ENCODE peak calls at places on chromosomes 11 and 22, in nine cellular contexts. S, Q, H, B, L, E, W, Z and D are unnamed samples.

GRCh38 chr11:27285761-27286160 is 77.3 kb downstream of the CCDC34 start:
- DNase-seq in Z (no peak), H (no peak), E (no peak), B (no peak), L (no peak), W (no peak), S (no peak), Q (no peak), D (no peak)

GRCh38 chr11:60762851-60763691 is 6.4 kb downstream of the MS4A15 start:
- DNase-seq in S (no peak), E (no peak), Q (no peak), H (no peak), L (no peak), Z (no peak), W (no peak), B (no peak), D (no peak)

GRCh38 chr11:103624708-103625623 is 411.5 kb upstream of the DDI1 start:
- DNase-seq in W (peak), E (no peak), H (peak), Q (peak), L (no peak), S (peak), B (peak), Z (peak), D (no peak)

GRCh38 chr11:69444381-69445130 is 36.9 kb upstream of the LINC01488 start:
- DNase-seq in W (peak), H (no peak), B (peak), Z (peak), S (peak), L (no peak), E (peak), Q (peak), D (no peak)

GRCh38 chr11:78045851-78046485 is 17.7 kb upstream of the THRSP start:
- DNase-seq in E (peak), L (peak), S (peak), Z (peak), B (peak), H (peak), W (no peak), Q (peak), D (peak)

GRCh38 chr11:86468169-86468568 is 93.5 kb downstream of the CCDC81 start:
- DNase-seq in Q (no peak), H (no peak), E (no peak), Z (no peak), L (no peak), B (no peak), S (no peak), W (no peak), D (no peak)

GRCh38 chr11:13680501-13681264 is 12.2 kb downstream of the FAR1 start:
- DNase-seq in S (peak), Q (no peak), E (peak), W (no peak), Z (peak), H (no peak), B (peak), L (no peak), D (no peak)

GRCh38 chr11:36451681-36452080 is 58.4 kb downstream of the TRAF6 start:
- DNase-seq in E (no peak), W (no peak), Q (no peak), L (no peak), S (no peak), H (no peak), Z (no peak), B (no peak), D (no peak)

DNA sequence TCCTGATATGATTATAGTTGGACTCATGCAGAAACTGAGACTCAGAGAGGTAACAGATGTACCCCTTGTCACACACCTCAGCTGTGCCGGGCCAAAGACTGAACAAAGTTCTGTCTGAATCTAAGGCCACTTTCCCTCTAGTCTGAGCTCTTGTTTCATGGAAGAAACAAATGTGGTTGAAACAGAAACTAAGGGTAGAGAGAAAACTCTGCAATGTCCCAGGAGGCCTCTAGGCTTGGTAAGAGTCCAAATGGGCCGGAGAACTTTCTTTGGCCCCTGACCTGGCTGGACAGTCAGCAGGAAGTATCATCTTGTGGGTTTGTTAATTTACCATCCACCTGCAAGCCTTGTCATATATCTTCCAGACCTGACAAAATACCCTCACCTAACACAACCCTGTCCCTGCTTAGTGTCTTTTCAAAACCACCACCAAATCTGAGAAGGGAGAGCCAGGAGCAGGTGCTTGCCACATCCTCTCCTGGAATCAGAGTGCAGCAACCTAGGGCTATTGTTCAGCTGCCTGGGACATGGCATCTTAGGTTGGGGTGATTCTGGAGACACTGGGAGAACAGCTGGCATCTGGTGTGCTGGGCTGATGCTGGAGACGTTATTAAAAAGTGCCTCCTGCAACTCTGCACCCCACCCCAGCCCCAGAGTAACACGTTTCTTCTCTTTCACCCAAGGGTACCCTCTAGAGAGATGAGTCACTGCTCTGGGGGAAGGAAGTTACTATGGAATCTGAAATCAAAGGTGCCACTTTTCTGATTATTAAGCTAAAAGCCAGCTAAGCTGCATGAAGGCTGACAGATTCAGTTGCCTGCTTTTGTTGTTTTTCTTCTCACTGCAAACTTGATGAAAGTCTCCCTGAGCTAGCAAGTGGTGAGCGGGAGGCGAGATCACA is 126.3 kb upstream of the TIMP3 start:
- DNase-seq in E (no peak), L (no peak), Q (no peak), H (no peak), B (peak), S (peak), Z (peak), W (no peak), D (no peak)
- TF ChIP-seq CTCF in E (no peak), L (no peak), Q (peak), H (no peak), B (peak), S (peak), Z (no peak), W (no peak), D (no peak)

GRCh38 chr22:24270556-24271405 is at the start of gene SPECC1L:
- DNase-seq in W (no peak), Q (peak), B (peak), L (peak), Z (peak), E (peak), H (peak), S (peak), D (peak)
- TF ChIP-seq CTCF in W (no peak), Q (peak), B (no peak), L (no peak), Z (no peak), E (no peak), H (no peak), S (peak), D (no peak)

GRCh38 chr11:116376547-116376946 is 396.2 kb downstream of the BUD13 start:
- DNase-seq in W (no peak), S (no peak), E (no peak), B (no peak), Q (no peak), Z (no peak), L (no peak), H (no peak), D (no peak)

GRCh38 chr11:116374085-116374484 is 398.7 kb downstream of the BUD13 start:
- DNase-seq in Z (no peak), S (no peak), L (no peak), Q (no peak), H (no peak), W (no peak), B (no peak), E (no peak), D (no peak)

GRCh38 chr11:116373545-116373944 is 399.2 kb downstream of the BUD13 start:
- DNase-seq in Q (no peak), W (no peak), H (no peak), B (no peak), S (no peak), L (no peak), Z (no peak), E (no peak), D (no peak)

GRCh38 chr11:116376054-116376453 is 396.7 kb downstream of the BUD13 start:
- DNase-seq in S (no peak), B (no peak), Z (no peak), Q (no peak), E (no peak), W (no peak), H (no peak), L (no peak), D (no peak)

GRCh38 chr11:116375221-116375620 is 397.6 kb downstream of the BUD13 start:
- DNase-seq in Z (no peak), E (no peak), S (no peak), L (no peak), B (no peak), W (no peak), H (no peak), Q (no peak), D (no peak)
- TF ChIP-seq CTCF in Z (no peak), E (no peak), S (no peak), L (no peak), B (no peak), W (no peak), H (no peak), Q (no peak), D (no peak)

DNA sequence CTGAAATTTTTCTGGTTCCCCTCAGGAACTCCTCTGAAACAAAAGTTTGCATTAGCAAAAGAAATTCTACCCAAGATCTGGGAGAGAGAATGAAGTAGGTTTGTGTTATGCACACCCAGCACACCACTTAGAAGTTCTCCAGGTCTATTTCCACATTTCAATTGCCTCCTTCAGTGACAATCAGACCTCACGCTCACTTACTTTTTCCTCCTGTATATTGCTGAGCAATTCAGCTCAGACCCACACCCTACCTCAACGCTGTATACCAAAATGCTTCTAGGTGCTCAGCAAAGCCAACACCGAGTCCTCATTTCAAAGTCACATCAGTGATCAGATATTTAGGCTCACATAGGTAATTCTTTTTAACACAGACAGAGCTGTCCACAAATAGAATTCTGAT is 19.2 kb downstream of the MRGPRX3 start:
- DNase-seq in H (no peak), Z (no peak), L (no peak), W (no peak), Q (no peak), E (no peak), B (no peak), S (no peak), D (no peak)
- TF ChIP-seq CTCF in H (no peak), Z (no peak), L (no peak), W (no peak), Q (no peak), E (no peak), B (no peak), S (no peak), D (no peak)

DNA sequence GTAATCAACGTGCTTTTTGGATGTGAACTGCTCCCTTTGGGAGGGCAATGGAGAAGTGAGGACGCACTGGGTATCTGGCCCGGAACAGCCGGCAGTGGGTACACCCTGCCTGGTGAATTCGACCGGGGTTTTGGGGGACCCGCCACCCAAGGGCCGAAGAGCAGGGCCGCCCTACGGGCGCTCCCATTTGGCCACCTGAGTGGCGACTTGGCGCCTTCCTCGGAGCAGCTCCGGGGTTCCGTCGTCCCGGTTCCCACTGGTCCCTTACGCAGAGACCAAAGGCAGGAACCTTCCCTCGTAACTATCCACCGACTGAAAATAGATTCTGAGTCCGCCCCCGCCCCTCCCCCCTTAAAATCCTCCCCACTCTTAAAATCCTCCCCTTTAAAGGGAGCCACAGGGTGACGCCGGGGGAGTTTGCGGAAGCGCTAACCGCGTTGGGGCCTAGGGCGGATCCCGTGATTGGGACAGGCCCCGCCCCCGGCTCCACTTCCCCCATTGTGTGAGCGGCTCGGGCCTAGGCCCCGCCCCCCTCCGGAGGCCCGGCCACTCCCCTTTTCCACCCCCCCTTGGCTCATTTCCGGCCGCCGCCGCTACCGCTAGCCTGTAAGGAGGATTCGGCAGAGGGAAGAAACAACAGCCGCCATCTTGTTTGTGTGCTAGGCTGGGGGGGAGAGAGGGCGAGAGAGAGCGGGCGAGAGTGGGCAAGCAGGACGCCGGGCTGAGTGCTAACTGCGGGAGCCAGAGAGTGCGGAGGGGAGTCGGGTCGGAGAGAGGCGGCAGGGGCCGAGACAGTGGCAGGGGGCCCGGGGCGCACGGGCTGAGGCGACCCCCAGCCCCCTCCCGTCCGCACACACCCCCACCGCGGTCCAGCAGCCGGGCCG is 1.0 kb upstream of the EP300 start:
- DNase-seq in L (peak), Q (peak), B (peak), W (peak), S (peak), E (peak), Z (peak), H (peak), D (peak)
- TF ChIP-seq CTCF in L (no peak), Q (no peak), B (no peak), W (no peak), S (no peak), E (no peak), Z (no peak), H (no peak), D (no peak)

GRCh38 chr11:117481036-117481435 is 153.4 kb downstream of the CEP164 start:
- DNase-seq in Z (no peak), W (no peak), L (no peak), S (no peak), B (no peak), E (no peak), Q (no peak), H (no peak), D (no peak)
- TF ChIP-seq CTCF in Z (no peak), W (no peak), L (no peak), S (no peak), B (no peak), E (no peak), Q (no peak), H (no peak), D (no peak)

GRCh38 chr11:33736148-33736809 is at the start of gene CD59:
- DNase-seq in L (peak), E (peak), B (peak), Z (peak), Q (peak), S (peak), H (peak), W (no peak), D (peak)
- TF ChIP-seq CTCF in L (no peak), E (no peak), B (no peak), Z (no peak), Q (no peak), S (no peak), H (no peak), W (no peak), D (no peak)

GRCh38 chr11:72552399-72552910 is 118.1 kb upstream of the CLPB start:
- DNase-seq in B (no peak), L (no peak), Z (no peak), H (no peak), Q (no peak), S (no peak), W (no peak), E (no peak), D (no peak)

GRCh38 chr11:72548481-72548880 is 114.2 kb upstream of the CLPB start:
- DNase-seq in W (no peak), E (no peak), H (no peak), Z (no peak), B (peak), Q (no peak), L (no peak), S (no peak), D (no peak)

GRCh38 chr11:72556433-72556832 is 117.8 kb downstream of the PDE2A start:
- DNase-seq in E (no peak), Z (no peak), W (no peak), L (no peak), B (no peak), H (no peak), Q (no peak), S (no peak), D (no peak)

GRCh38 chr11:72551571-72551970 is 117.2 kb upstream of the CLPB start:
- DNase-seq in S (no peak), B (no peak), E (no peak), Z (no peak), H (no peak), L (no peak), W (no peak), Q (no peak), D (no peak)

DNA sequence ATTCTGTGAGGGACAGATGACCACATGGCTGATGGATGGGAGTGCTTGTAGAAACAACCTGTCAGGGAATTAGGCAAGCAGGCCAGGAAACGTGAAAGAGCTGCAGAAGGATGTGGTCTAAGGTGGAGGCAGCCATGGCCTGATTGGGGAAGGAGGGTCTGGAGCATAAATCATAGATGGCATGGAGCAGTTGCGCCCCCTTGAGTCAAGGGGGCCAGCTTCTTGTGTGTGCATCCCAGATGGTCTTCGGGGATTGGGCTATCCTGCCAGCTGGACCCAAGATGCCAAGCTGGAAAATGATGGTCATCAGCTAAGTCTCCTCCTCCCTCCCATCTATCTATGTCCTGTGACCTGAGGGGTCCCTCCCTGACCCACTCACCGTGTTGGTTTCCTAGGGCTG is 119.4 kb upstream of the CLPB start:
- DNase-seq in Z (no peak), B (no peak), Q (no peak), W (no peak), E (peak), S (peak), L (no peak), H (no peak), D (no peak)
- TF ChIP-seq CTCF in Z (no peak), B (no peak), Q (no peak), W (peak), E (no peak), S (peak), L (no peak), H (no peak), D (no peak)

GRCh38 chr11:2719831-2720603 is 20.2 kb upstream of the KCNQ1OT1 start:
- DNase-seq in E (no peak), B (no peak), Q (no peak), L (no peak), Z (no peak), W (no peak), H (no peak), S (no peak), D (no peak)
- TF ChIP-seq CTCF in E (no peak), B (no peak), Q (no peak), L (no peak), Z (no peak), W (no peak), H (no peak), S (no peak), D (no peak)